ENCODE peak calls at places on chromosomes 11 and 22, in eight cellular contexts. One of them, this sample, is unnamed.

GRCh38 chr11:75453916-75454655 is 21.1 kb upstream of the KLHL35 start:
- DNase-seq in left ventricle myocardium inferior: no peak
- DNase-seq in upper lobe of right lung: no peak
- DNase-seq in fibroblast of lung: peak
- DNase-seq in B cell: no peak
- DNase-seq in lower lobe of right lung: no peak
- DNase-seq in heart right ventricle: no peak
- DNase-seq in nephron progenitor cell: no peak
- DNase-seq in this sample: no peak

GRCh38 chr11:859394-860131 is 16.9 kb downstream of the TSPAN4 start:
- DNase-seq in B cell: no peak
- DNase-seq in upper lobe of right lung: no peak
- DNase-seq in nephron progenitor cell: no peak
- DNase-seq in fibroblast of lung: peak
- DNase-seq in heart right ventricle: peak
- DNase-seq in left ventricle myocardium inferior: peak
- DNase-seq in lower lobe of right lung: peak
- DNase-seq in this sample: peak

GRCh38 chr22:22810018-22810427 is 77.6 kb upstream of the IGLL5 start:
- DNase-seq in heart right ventricle: peak
- DNase-seq in fibroblast of lung: peak
- DNase-seq in upper lobe of right lung: peak
- DNase-seq in nephron progenitor cell: peak
- DNase-seq in left ventricle myocardium inferior: peak
- DNase-seq in B cell: peak
- DNase-seq in lower lobe of right lung: peak
- DNase-seq in this sample: no peak

GRCh38 chr22:48218889-48219420 is 1456.5 kb downstream of the TBC1D22A start:
- DNase-seq in fibroblast of lung: no peak
- DNase-seq in heart right ventricle: no peak
- DNase-seq in upper lobe of right lung: no peak
- DNase-seq in left ventricle myocardium inferior: no peak
- DNase-seq in lower lobe of right lung: no peak
- DNase-seq in nephron progenitor cell: no peak
- DNase-seq in B cell: no peak
- DNase-seq in this sample: no peak

GRCh38 chr11:43644626-43645299 is 35.8 kb upstream of the HSD17B12 start:
- DNase-seq in B cell: no peak
- DNase-seq in nephron progenitor cell: no peak
- DNase-seq in left ventricle myocardium inferior: no peak
- DNase-seq in fibroblast of lung: peak
- DNase-seq in lower lobe of right lung: no peak
- DNase-seq in heart right ventricle: no peak
- DNase-seq in upper lobe of right lung: no peak
- DNase-seq in this sample: no peak

GRCh38 chr11:18171377-18172000 is 1.1 kb upstream of the MRGPRX4 start:
- DNase-seq in upper lobe of right lung: no peak
- DNase-seq in left ventricle myocardium inferior: no peak
- DNase-seq in heart right ventricle: no peak
- DNase-seq in nephron progenitor cell: peak
- DNase-seq in B cell: peak
- DNase-seq in fibroblast of lung: no peak
- DNase-seq in lower lobe of right lung: no peak
- DNase-seq in this sample: no peak

GRCh38 chr11:91397134-91397468 is 827.5 kb upstream of the FAT3 start:
- DNase-seq in upper lobe of right lung: no peak
- DNase-seq in heart right ventricle: no peak
- DNase-seq in fibroblast of lung: no peak
- DNase-seq in nephron progenitor cell: no peak
- DNase-seq in left ventricle myocardium inferior: no peak
- DNase-seq in lower lobe of right lung: no peak
- DNase-seq in B cell: no peak
- DNase-seq in this sample: no peak

GRCh38 chr11:72521672-72522071 is 87.3 kb upstream of the CLPB start:
- DNase-seq in fibroblast of lung: no peak
- DNase-seq in left ventricle myocardium inferior: no peak
- DNase-seq in lower lobe of right lung: no peak
- DNase-seq in heart right ventricle: no peak
- DNase-seq in nephron progenitor cell: no peak
- DNase-seq in B cell: no peak
- DNase-seq in upper lobe of right lung: no peak
- DNase-seq in this sample: no peak

GRCh38 chr11:113587318-113587739 is 112.1 kb upstream of the DRD2 start:
- DNase-seq in heart right ventricle: no peak
- DNase-seq in lower lobe of right lung: no peak
- DNase-seq in B cell: no peak
- DNase-seq in left ventricle myocardium inferior: no peak
- DNase-seq in upper lobe of right lung: no peak
- DNase-seq in nephron progenitor cell: no peak
- DNase-seq in fibroblast of lung: no peak
- DNase-seq in this sample: no peak

GRCh38 chr11:36509265-36509664 is 807 bp downstream of the TRAF6 start:
- DNase-seq in B cell: peak
- DNase-seq in upper lobe of right lung: no peak
- DNase-seq in nephron progenitor cell: peak
- DNase-seq in heart right ventricle: no peak
- DNase-seq in lower lobe of right lung: no peak
- DNase-seq in fibroblast of lung: peak
- DNase-seq in left ventricle myocardium inferior: no peak
- DNase-seq in this sample: no peak

GRCh38 chr11:59197990-59198389 is 14.7 kb downstream of the MPEG1 start:
- DNase-seq in fibroblast of lung: peak
- DNase-seq in heart right ventricle: peak
- DNase-seq in nephron progenitor cell: no peak
- DNase-seq in lower lobe of right lung: peak
- DNase-seq in left ventricle myocardium inferior: peak
- DNase-seq in B cell: no peak
- DNase-seq in upper lobe of right lung: peak
- DNase-seq in this sample: peak

GRCh38 chr11:134267466-134267865 is 8.7 kb upstream of the GLB1L3 start:
- DNase-seq in heart right ventricle: no peak
- DNase-seq in lower lobe of right lung: no peak
- DNase-seq in nephron progenitor cell: no peak
- DNase-seq in B cell: no peak
- DNase-seq in fibroblast of lung: no peak
- DNase-seq in upper lobe of right lung: no peak
- DNase-seq in left ventricle myocardium inferior: no peak
- DNase-seq in this sample: no peak

GRCh38 chr11:130214861-130215530 is 55.4 kb downstream of the ST14 start:
- DNase-seq in heart right ventricle: no peak
- DNase-seq in nephron progenitor cell: no peak
- DNase-seq in upper lobe of right lung: no peak
- DNase-seq in fibroblast of lung: no peak
- DNase-seq in B cell: no peak
- DNase-seq in left ventricle myocardium inferior: no peak
- DNase-seq in lower lobe of right lung: no peak
- DNase-seq in this sample: no peak

GRCh38 chr11:120611576-120611975 is 100.0 kb downstream of the GRIK4 start:
- DNase-seq in upper lobe of right lung: no peak
- DNase-seq in nephron progenitor cell: no peak
- DNase-seq in B cell: no peak
- DNase-seq in lower lobe of right lung: no peak
- DNase-seq in fibroblast of lung: no peak
- DNase-seq in left ventricle myocardium inferior: no peak
- DNase-seq in heart right ventricle: no peak
- DNase-seq in this sample: no peak

GRCh38 chr11:105553015-105553414 is 56.9 kb upstream of the GRIA4 start:
- DNase-seq in lower lobe of right lung: no peak
- DNase-seq in fibroblast of lung: peak
- DNase-seq in left ventricle myocardium inferior: no peak
- DNase-seq in upper lobe of right lung: no peak
- DNase-seq in nephron progenitor cell: no peak
- DNase-seq in B cell: no peak
- DNase-seq in heart right ventricle: no peak
- DNase-seq in this sample: no peak

GRCh38 chr11:91421586-91421985 is 803.0 kb upstream of the FAT3 start:
- DNase-seq in left ventricle myocardium inferior: no peak
- DNase-seq in upper lobe of right lung: no peak
- DNase-seq in B cell: no peak
- DNase-seq in lower lobe of right lung: no peak
- DNase-seq in nephron progenitor cell: no peak
- DNase-seq in fibroblast of lung: no peak
- DNase-seq in heart right ventricle: no peak
- DNase-seq in this sample: no peak

GRCh38 chr22:49594078-49594477 is 233.6 kb downstream of the BRD1 start:
- DNase-seq in upper lobe of right lung: no peak
- DNase-seq in lower lobe of right lung: no peak
- DNase-seq in nephron progenitor cell: no peak
- DNase-seq in heart right ventricle: no peak
- DNase-seq in B cell: no peak
- DNase-seq in left ventricle myocardium inferior: no peak
- DNase-seq in fibroblast of lung: no peak
- DNase-seq in this sample: no peak

GRCh38 chr11:106821291-106821690 is 197.0 kb downstream of the GUCY1A2 start:
- DNase-seq in nephron progenitor cell: no peak
- DNase-seq in left ventricle myocardium inferior: no peak
- DNase-seq in upper lobe of right lung: no peak
- DNase-seq in B cell: no peak
- DNase-seq in lower lobe of right lung: no peak
- DNase-seq in fibroblast of lung: no peak
- DNase-seq in heart right ventricle: no peak
- DNase-seq in this sample: no peak
- TF ChIP-seq CTCF in nephron progenitor cell: no peak
- TF ChIP-seq CTCF in left ventricle myocardium inferior: no peak
- TF ChIP-seq CTCF in upper lobe of right lung: no peak
- TF ChIP-seq CTCF in B cell: no peak
- TF ChIP-seq CTCF in lower lobe of right lung: no peak
- TF ChIP-seq CTCF in fibroblast of lung: no peak
- TF ChIP-seq CTCF in heart right ventricle: no peak
- TF ChIP-seq CTCF in this sample: no peak

GRCh38 chr11:98260983-98261382 is 759.8 kb upstream of the CNTN5 start:
- DNase-seq in upper lobe of right lung: no peak
- DNase-seq in lower lobe of right lung: no peak
- DNase-seq in heart right ventricle: no peak
- DNase-seq in fibroblast of lung: no peak
- DNase-seq in B cell: no peak
- DNase-seq in left ventricle myocardium inferior: no peak
- DNase-seq in nephron progenitor cell: no peak
- DNase-seq in this sample: no peak
- TF ChIP-seq CTCF in upper lobe of right lung: no peak
- TF ChIP-seq CTCF in lower lobe of right lung: no peak
- TF ChIP-seq CTCF in heart right ventricle: no peak
- TF ChIP-seq CTCF in fibroblast of lung: no peak
- TF ChIP-seq CTCF in B cell: peak
- TF ChIP-seq CTCF in left ventricle myocardium inferior: no peak
- TF ChIP-seq CTCF in nephron progenitor cell: peak
- TF ChIP-seq CTCF in this sample: no peak

GRCh38 chr11:47356998-47357329 is 4.5 kb upstream of the MYBPC3 start:
- DNase-seq in upper lobe of right lung: no peak
- DNase-seq in B cell: no peak
- DNase-seq in fibroblast of lung: no peak
- DNase-seq in nephron progenitor cell: no peak
- DNase-seq in left ventricle myocardium inferior: no peak
- DNase-seq in lower lobe of right lung: no peak
- DNase-seq in heart right ventricle: no peak
- DNase-seq in this sample: no peak

GRCh38 chr11:47356129-47356997 is 3.9 kb upstream of the MYBPC3 start:
- DNase-seq in heart right ventricle: no peak
- DNase-seq in left ventricle myocardium inferior: no peak
- DNase-seq in B cell: no peak
- DNase-seq in lower lobe of right lung: peak
- DNase-seq in upper lobe of right lung: no peak
- DNase-seq in fibroblast of lung: no peak
- DNase-seq in nephron progenitor cell: no peak
- DNase-seq in this sample: no peak

GRCh38 chr11:47353978-47354774 is 1.7 kb upstream of the MYBPC3 start:
- DNase-seq in heart right ventricle: no peak
- DNase-seq in upper lobe of right lung: no peak
- DNase-seq in left ventricle myocardium inferior: no peak
- DNase-seq in lower lobe of right lung: no peak
- DNase-seq in nephron progenitor cell: no peak
- DNase-seq in fibroblast of lung: no peak
- DNase-seq in B cell: no peak
- DNase-seq in this sample: no peak

GRCh38 chr11:47354913-47355282 is 2.4 kb upstream of the MYBPC3 start:
- DNase-seq in left ventricle myocardium inferior: no peak
- DNase-seq in B cell: no peak
- DNase-seq in lower lobe of right lung: no peak
- DNase-seq in heart right ventricle: no peak
- DNase-seq in fibroblast of lung: peak
- DNase-seq in nephron progenitor cell: no peak
- DNase-seq in upper lobe of right lung: no peak
- DNase-seq in this sample: no peak

DNA sequence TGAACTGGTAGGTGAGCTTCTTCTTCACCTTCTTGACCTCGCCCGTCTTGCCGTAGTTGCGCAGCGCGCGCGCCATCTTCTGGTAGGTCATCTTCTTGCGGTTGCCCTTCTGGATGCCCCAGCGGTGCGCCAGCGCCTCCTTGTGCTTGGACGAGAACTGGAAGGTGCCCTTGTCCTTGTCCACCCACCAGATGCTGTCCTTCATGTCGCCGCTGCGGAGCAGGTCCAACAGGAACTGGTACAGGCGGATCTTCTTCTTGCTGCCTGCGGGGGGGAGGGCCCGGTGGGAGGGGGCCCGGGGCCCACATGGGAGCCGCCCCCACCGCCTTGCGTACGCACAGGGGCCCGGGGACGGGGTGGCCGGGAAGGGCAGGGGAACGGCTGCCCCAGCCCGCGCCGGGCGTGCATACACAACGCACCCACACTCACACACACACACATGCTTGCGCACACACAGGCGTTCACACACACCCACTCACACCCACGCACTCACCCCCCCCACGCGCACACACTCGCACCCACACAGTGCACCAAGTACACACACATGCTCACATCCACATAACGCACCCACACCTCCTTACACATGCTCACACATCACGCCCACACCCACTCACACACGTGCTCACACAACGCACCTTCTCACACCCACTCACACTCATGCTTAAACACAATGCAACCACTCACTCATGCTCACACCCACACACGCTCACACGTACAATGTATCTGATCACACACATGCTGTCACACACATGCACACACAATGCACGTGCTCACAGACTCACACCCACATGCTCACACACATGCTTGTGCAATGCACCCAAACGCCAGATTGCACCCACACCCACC is 3.0 kb upstream of the MYBPC3 start:
- DNase-seq in B cell: no peak
- DNase-seq in lower lobe of right lung: peak
- DNase-seq in nephron progenitor cell: peak
- DNase-seq in heart right ventricle: peak
- DNase-seq in fibroblast of lung: peak
- DNase-seq in left ventricle myocardium inferior: peak
- DNase-seq in upper lobe of right lung: peak
- DNase-seq in this sample: peak
- TF ChIP-seq CTCF in B cell: no peak
- TF ChIP-seq CTCF in lower lobe of right lung: peak
- TF ChIP-seq CTCF in nephron progenitor cell: peak
- TF ChIP-seq CTCF in heart right ventricle: peak
- TF ChIP-seq CTCF in fibroblast of lung: peak
- TF ChIP-seq CTCF in left ventricle myocardium inferior: peak
- TF ChIP-seq CTCF in upper lobe of right lung: peak
- TF ChIP-seq CTCF in this sample: no peak

GRCh38 chr11:65851083-65851579 is 6.8 kb downstream of the CFL1 start:
- DNase-seq in B cell: no peak
- DNase-seq in left ventricle myocardium inferior: no peak
- DNase-seq in upper lobe of right lung: no peak
- DNase-seq in lower lobe of right lung: no peak
- DNase-seq in nephron progenitor cell: no peak
- DNase-seq in fibroblast of lung: no peak
- DNase-seq in heart right ventricle: no peak
- DNase-seq in this sample: no peak
- TF ChIP-seq CTCF in B cell: peak
- TF ChIP-seq CTCF in left ventricle myocardium inferior: peak
- TF ChIP-seq CTCF in upper lobe of right lung: peak
- TF ChIP-seq CTCF in lower lobe of right lung: peak
- TF ChIP-seq CTCF in nephron progenitor cell: peak
- TF ChIP-seq CTCF in fibroblast of lung: peak
- TF ChIP-seq CTCF in heart right ventricle: no peak
- TF ChIP-seq CTCF in this sample: no peak

This sample was measured in omental fat pad.